ENCODE peak calls at places on chromosomes 11 and 22, in nine cellular contexts. F, D, B, Z, L, M, U, I and S are unnamed samples.

GRCh38 chr11:115159122-115159665 is 345.0 kb downstream of the CADM1 start:
- DNase-seq in L (no peak), I (no peak), M (no peak), Z (no peak), B (no peak), F (no peak), U (no peak), D (no peak), S (no peak)

GRCh38 chr22:50012201-50013181 is at the start of gene IL17REL:
- DNase-seq in F (no peak), M (no peak), B (no peak), L (no peak), I (peak), D (peak), U (no peak), Z (peak), S (no peak)

GRCh38 chr11:76269247-76269646 is 62.9 kb upstream of the WNT11 start:
- DNase-seq in Z (no peak), L (no peak), D (no peak), F (no peak), B (peak), I (peak), U (no peak), M (no peak), S (no peak)

GRCh38 chr11:113504071-113504470 is 28.9 kb upstream of the DRD2 start:
- DNase-seq in U (no peak), D (no peak), Z (no peak), B (no peak), F (no peak), L (no peak), M (no peak), I (no peak), S (no peak)

GRCh38 chr11:63551889-63552266 is 11.3 kb downstream of the PLAAT2 start:
- DNase-seq in M (peak), F (no peak), U (no peak), L (no peak), Z (no peak), I (no peak), B (no peak), D (peak), S (no peak)

GRCh38 chr22:47215851-47216250 is 453.4 kb downstream of the TBC1D22A start:
- DNase-seq in M (no peak), B (no peak), I (no peak), Z (no peak), D (no peak), F (no peak), L (no peak), U (no peak), S (no peak)

GRCh38 chr22:43905681-43906080 is 13.9 kb upstream of the PNPLA5 start:
- DNase-seq in M (no peak), L (no peak), Z (no peak), I (no peak), U (no peak), F (no peak), D (no peak), B (no peak), S (no peak)

GRCh38 chr22:47296405-47297260 is 534.2 kb downstream of the TBC1D22A start:
- DNase-seq in M (no peak), B (no peak), F (no peak), U (no peak), Z (no peak), I (no peak), L (no peak), D (no peak), S (no peak)

GRCh38 chr11:63779044-63779443 is 10.5 kb upstream of the ZFTA start:
- DNase-seq in D (no peak), Z (no peak), M (no peak), U (no peak), L (no peak), I (no peak), F (no peak), B (no peak), S (peak)

GRCh38 chr11:44582641-44583352 is 17.3 kb downstream of the CD82 start:
- DNase-seq in U (no peak), Z (no peak), M (no peak), D (no peak), F (no peak), I (no peak), B (no peak), L (no peak), S (no peak)

GRCh38 chr22:22922954-22923319 is 35.3 kb downstream of the IGLL5 start:
- DNase-seq in L (no peak), I (no peak), U (no peak), F (no peak), D (no peak), Z (no peak), B (no peak), M (no peak), S (no peak)

GRCh38 chr22:43389227-43389836 is 22.5 kb upstream of the MPPED1 start:
- DNase-seq in B (no peak), Z (no peak), U (no peak), F (no peak), D (peak), I (peak), L (peak), M (no peak), S (no peak)

GRCh38 chr11:78145511-78146030 is 6.1 kb upstream of the ALG8 start:
- DNase-seq in B (no peak), I (no peak), L (no peak), F (no peak), M (no peak), U (no peak), D (no peak), Z (no peak), S (no peak)

DNA sequence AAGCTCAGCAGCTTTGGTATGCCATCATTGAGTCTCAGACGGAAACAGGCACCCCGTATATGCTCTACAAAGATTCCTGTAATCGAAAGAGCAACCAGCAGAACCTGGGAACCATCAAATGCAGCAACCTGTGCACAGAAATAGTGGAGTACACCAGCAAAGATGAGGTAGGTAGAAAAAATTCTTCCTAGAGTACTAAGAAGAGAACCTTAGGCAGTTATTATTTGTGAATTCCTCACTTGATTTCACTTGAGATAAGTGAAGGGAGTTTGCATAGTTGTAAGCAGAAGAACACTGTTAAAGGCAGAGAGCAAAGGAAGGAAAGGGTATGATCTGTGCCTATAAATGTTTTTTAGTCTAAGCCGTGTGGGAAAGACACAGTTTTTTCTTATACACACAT is 28.6 kb downstream of the RRM1 start:
- DNase-seq in L (no peak), Z (no peak), B (no peak), D (no peak), M (no peak), I (no peak), F (no peak), U (no peak), S (no peak)
- H3K27ac ChIP-seq in L (no peak), Z (no peak), B (no peak), D (no peak), M (no peak), I (no peak), F (no peak), U (no peak), S (no peak)

GRCh38 chr22:30033891-30034290 is 46.4 kb upstream of the HORMAD2 start:
- DNase-seq in B (no peak), D (no peak), M (no peak), L (no peak), Z (no peak), U (no peak), I (no peak), F (no peak), S (no peak)
- H3K27ac ChIP-seq in B (no peak), D (no peak), M (no peak), L (no peak), Z (no peak), U (no peak), I (no peak), F (no peak), S (no peak)

DNA sequence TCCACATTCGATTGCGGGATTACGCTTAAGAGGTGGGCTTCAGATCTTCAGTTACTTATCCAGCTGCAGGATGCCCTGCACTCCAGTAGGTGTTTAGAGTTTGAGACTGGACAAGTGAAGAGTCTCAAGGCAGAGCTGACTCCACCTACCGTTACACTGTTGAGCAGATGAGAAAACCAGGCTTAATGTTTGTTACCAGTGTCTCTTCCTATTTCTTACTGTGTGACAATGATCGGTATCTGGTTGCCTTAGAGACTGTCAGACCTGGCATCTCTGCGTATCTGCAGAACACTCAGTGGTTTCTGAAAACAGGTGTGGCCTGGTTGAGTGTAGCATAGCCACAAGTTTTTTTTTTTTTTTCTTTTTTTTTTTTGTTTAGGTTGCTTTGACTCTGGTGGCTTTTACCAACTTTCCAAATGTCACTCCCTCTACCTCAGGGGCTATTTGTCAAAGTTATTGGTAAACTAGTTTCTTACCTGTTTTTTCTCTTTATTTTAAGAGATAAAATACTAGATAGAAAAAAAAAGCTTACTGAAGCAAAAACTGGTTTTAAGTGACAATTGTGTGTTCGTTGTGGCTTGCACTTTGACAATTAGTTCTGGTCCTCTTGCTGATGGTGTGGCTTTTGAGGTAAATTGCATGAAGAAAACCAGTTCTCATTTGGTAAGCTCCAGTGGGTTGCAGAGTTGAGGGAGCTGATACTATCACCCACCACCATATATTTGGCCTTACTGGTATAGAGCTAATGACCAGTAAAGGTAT is 284.8 kb downstream of the ETS1 start:
- DNase-seq in M (peak), B (no peak), F (no peak), L (no peak), D (no peak), U (no peak), Z (no peak), I (no peak), S (no peak)
- H3K27ac ChIP-seq in M (peak), B (no peak), F (no peak), L (peak), D (no peak), U (no peak), Z (no peak), I (no peak), S (no peak)

GRCh38 chr11:36007127-36007824 is 63.4 kb downstream of the LDLRAD3 start:
- DNase-seq in M (no peak), Z (no peak), L (no peak), U (no peak), F (no peak), D (no peak), B (no peak), I (no peak), S (no peak)
- H3K27ac ChIP-seq in M (no peak), Z (peak), L (no peak), U (no peak), F (no peak), D (no peak), B (no peak), I (no peak), S (no peak)

GRCh38 chr11:58647866-58648265 is 25.4 kb downstream of the CNTF start:
- DNase-seq in U (no peak), I (no peak), L (no peak), D (no peak), M (no peak), Z (no peak), F (no peak), B (no peak), S (no peak)
- H3K27ac ChIP-seq in U (no peak), I (no peak), L (no peak), D (no peak), M (no peak), Z (no peak), F (no peak), B (no peak), S (no peak)